ENCODE peak calls at places on chromosomes 5 and 9, in four cellular contexts. One of them, this sample, is unnamed.

GRCh38 chr9:34546834-34547827 is 24.3 kb upstream of the ENHO start:
- DNase-seq in OCI-LY7: peak
- DNase-seq in tibial nerve: peak
- DNase-seq in upper lobe of left lung: no peak
- DNase-seq in this sample: peak

GRCh38 chr9:6212722-6213375 is 2.8 kb upstream of the IL33 start:
- DNase-seq in OCI-LY7: no peak
- DNase-seq in tibial nerve: no peak
- DNase-seq in upper lobe of left lung: no peak
- DNase-seq in this sample: no peak

GRCh38 chr5:110769282-110769681 is 30.5 kb downstream of the SLC25A46 start:
- DNase-seq in OCI-LY7: no peak
- DNase-seq in tibial nerve: no peak
- DNase-seq in upper lobe of left lung: no peak
- DNase-seq in this sample: no peak

GRCh38 chr9:123360161-123361085 is 4.4 kb downstream of the CRB2 start:
- DNase-seq in OCI-LY7: peak
- DNase-seq in tibial nerve: no peak
- DNase-seq in upper lobe of left lung: peak
- DNase-seq in this sample: peak

GRCh38 chr5:174317261-174317894 is 271.9 kb downstream of the NSG2 start:
- DNase-seq in OCI-LY7: peak
- DNase-seq in tibial nerve: no peak
- DNase-seq in upper lobe of left lung: no peak
- DNase-seq in this sample: peak

GRCh38 chr5:59791602-59792001 is 101.9 kb downstream of the PDE4D start:
- DNase-seq in OCI-LY7: no peak
- DNase-seq in tibial nerve: no peak
- DNase-seq in upper lobe of left lung: no peak
- DNase-seq in this sample: no peak

GRCh38 chr5:65479527-65479926 is 2.2 kb downstream of the ADAMTS6 start:
- DNase-seq in OCI-LY7: no peak
- DNase-seq in tibial nerve: no peak
- DNase-seq in upper lobe of left lung: no peak
- DNase-seq in this sample: no peak

GRCh38 chr9:89759563-89759962 is 154.8 kb downstream of the GADD45G start:
- DNase-seq in OCI-LY7: no peak
- DNase-seq in tibial nerve: no peak
- DNase-seq in upper lobe of left lung: no peak
- DNase-seq in this sample: no peak

GRCh38 chr9:128635266-128636023 is 21.2 kb downstream of the DYNC2I2 start:
- DNase-seq in OCI-LY7: no peak
- DNase-seq in tibial nerve: peak
- DNase-seq in upper lobe of left lung: peak
- DNase-seq in this sample: no peak

GRCh38 chr5:157734466-157734865 is 3.2 kb downstream of the THG1L start:
- DNase-seq in OCI-LY7: no peak
- DNase-seq in tibial nerve: no peak
- DNase-seq in upper lobe of left lung: no peak
- DNase-seq in this sample: no peak

GRCh38 chr9:17588395-17588794 is 9.5 kb downstream of the SH3GL2 start:
- DNase-seq in OCI-LY7: no peak
- DNase-seq in tibial nerve: no peak
- DNase-seq in upper lobe of left lung: no peak
- DNase-seq in this sample: no peak

GRCh38 chr5:55413644-55414043 is 105.9 kb downstream of the MTREX start:
- DNase-seq in OCI-LY7: no peak
- DNase-seq in tibial nerve: no peak
- DNase-seq in upper lobe of left lung: no peak
- DNase-seq in this sample: peak

GRCh38 chr5:176530983-176531901 is 6.0 kb downstream of the RNF44 start:
- DNase-seq in OCI-LY7: peak
- DNase-seq in tibial nerve: no peak
- DNase-seq in upper lobe of left lung: no peak
- DNase-seq in this sample: no peak

GRCh38 chr5:170757182-170757601 is 26.3 kb upstream of the GABRP start:
- DNase-seq in OCI-LY7: no peak
- DNase-seq in tibial nerve: no peak
- DNase-seq in upper lobe of left lung: no peak
- DNase-seq in this sample: no peak

GRCh38 chr9:127557466-127557869 is 54.6 kb upstream of the STXBP1 start:
- DNase-seq in OCI-LY7: peak
- DNase-seq in tibial nerve: no peak
- DNase-seq in upper lobe of left lung: no peak
- DNase-seq in this sample: no peak

GRCh38 chr5:14778789-14779070 is 92.8 kb downstream of the ANKH start:
- DNase-seq in OCI-LY7: no peak
- DNase-seq in tibial nerve: no peak
- DNase-seq in upper lobe of left lung: no peak
- DNase-seq in this sample: no peak

GRCh38 chr9:89497978-89498844 is at the start of gene SEMA4D:
- DNase-seq in OCI-LY7: peak
- DNase-seq in tibial nerve: peak
- DNase-seq in upper lobe of left lung: peak
- DNase-seq in this sample: peak

GRCh38 chr9:98971168-98971914 is 27.6 kb downstream of the COL15A1 start:
- DNase-seq in OCI-LY7: no peak
- DNase-seq in tibial nerve: peak
- DNase-seq in upper lobe of left lung: no peak
- DNase-seq in this sample: no peak

GRCh38 chr9:74551266-74551665 is 54.1 kb downstream of the RORB start:
- DNase-seq in OCI-LY7: no peak
- DNase-seq in tibial nerve: no peak
- DNase-seq in upper lobe of left lung: no peak
- DNase-seq in this sample: no peak

GRCh38 chr9:131590449-131590848 is 45.1 kb downstream of the PRRT1B start:
- DNase-seq in OCI-LY7: no peak
- DNase-seq in tibial nerve: no peak
- DNase-seq in upper lobe of left lung: peak
- DNase-seq in this sample: no peak

GRCh38 chr5:1536298-1537165 is 12.8 kb upstream of the LPCAT1 start:
- DNase-seq in OCI-LY7: peak
- DNase-seq in tibial nerve: peak
- DNase-seq in upper lobe of left lung: no peak
- DNase-seq in this sample: peak

GRCh38 chr9:136007906-136008692 is 46.9 kb upstream of the UBAC1 start:
- DNase-seq in OCI-LY7: no peak
- DNase-seq in tibial nerve: no peak
- DNase-seq in upper lobe of left lung: peak
- DNase-seq in this sample: no peak

GRCh38 chr5:69078921-69079537 is 14.8 kb upstream of the SLC30A5 start:
- DNase-seq in OCI-LY7: no peak
- DNase-seq in tibial nerve: no peak
- DNase-seq in upper lobe of left lung: no peak
- DNase-seq in this sample: no peak

GRCh38 chr5:135037519-135038201 is 3.6 kb upstream of the PITX1 start:
- DNase-seq in OCI-LY7: no peak
- DNase-seq in tibial nerve: no peak
- DNase-seq in upper lobe of left lung: peak
- DNase-seq in this sample: no peak

GRCh38 chr5:154648706-154649105 is 106.5 kb upstream of the LARP1 start:
- DNase-seq in OCI-LY7: no peak
- DNase-seq in tibial nerve: no peak
- DNase-seq in upper lobe of left lung: peak
- DNase-seq in this sample: no peak

GRCh38 chr9:125631391-125632085 is 75.5 kb downstream of the MAPKAP1 start:
- DNase-seq in OCI-LY7: peak
- DNase-seq in tibial nerve: no peak
- DNase-seq in upper lobe of left lung: no peak
- DNase-seq in this sample: peak

DNA sequence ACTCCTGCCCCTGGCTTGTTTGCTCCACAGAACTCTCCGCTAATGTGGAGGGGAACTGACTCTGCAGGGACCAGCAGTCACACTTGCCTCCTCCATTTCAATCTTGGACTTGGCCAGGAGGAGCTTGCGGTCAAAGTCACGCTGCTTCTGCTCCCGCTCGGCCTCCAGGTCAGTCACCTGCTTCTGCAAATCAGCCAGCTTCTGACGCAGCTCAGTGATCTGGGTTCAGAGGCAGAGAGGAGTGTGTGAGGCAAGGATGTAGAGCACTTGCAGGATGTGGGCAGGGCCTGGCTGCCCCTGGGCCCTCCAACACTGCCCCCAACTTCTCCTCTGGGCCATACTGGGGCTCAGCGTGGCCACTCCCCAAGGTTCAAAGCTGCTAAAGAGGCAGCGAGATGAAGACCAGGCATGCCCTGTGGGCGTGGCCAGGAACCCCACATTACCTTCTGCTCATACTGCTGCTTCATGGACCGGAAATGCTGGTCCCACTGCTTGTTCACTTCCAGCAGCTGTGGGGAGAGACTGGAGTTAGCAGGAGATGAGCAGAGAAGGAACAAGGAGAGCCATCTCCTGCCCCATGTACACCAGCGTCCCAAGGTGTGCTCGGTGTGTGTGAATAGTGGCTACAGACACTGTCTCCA is 22.2 kb downstream of the GPX3 start:
- DNase-seq in OCI-LY7: no peak
- DNase-seq in tibial nerve: no peak
- DNase-seq in upper lobe of left lung: no peak
- DNase-seq in this sample: no peak
- H3K27ac ChIP-seq in OCI-LY7: no peak
- H3K27ac ChIP-seq in tibial nerve: no peak
- H3K27ac ChIP-seq in upper lobe of left lung: no peak
- H3K27ac ChIP-seq in this sample: no peak

DNA sequence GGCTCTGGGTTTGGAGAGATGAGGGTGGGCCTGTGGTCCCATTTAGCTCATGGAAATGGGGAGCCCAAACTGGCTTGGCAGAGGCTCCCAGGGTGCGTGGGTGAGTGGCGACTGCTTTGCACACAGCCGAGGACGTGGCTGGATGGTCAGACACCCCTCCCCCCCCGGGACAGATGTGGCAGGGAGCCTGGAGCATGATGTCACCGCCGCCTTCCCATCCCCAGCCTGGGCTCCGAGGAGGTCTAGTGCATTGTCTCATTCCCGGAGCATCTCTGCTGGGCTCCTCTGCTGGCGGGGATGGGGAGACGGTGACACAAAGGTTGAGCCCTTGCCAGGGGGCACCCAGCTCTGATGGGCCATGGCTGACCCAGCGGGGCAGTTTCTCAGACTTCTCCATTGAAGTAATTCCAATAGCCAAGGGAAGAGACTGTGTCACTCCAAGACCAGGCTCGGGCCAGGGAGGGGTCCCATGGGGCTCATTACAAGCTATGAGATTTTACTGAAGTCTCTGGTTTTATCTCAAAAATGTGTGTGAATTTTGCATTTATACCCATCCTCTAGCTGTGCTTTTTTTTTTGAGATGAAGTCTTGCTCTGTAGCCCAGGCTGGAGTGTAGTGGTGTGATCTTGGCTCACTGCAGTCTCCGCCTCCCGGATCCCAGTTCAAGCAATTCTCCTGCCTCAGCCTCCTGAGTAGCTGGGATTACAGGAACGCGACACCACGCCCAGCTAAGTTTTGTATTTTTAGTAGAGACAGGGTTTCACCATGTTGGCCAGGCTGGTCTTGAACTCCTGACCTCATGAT is 36.1 kb downstream of the HMCN2 start:
- DNase-seq in OCI-LY7: no peak
- DNase-seq in tibial nerve: peak
- DNase-seq in upper lobe of left lung: no peak
- DNase-seq in this sample: no peak
- H3K27ac ChIP-seq in OCI-LY7: no peak
- H3K27ac ChIP-seq in tibial nerve: no peak
- H3K27ac ChIP-seq in upper lobe of left lung: no peak
- H3K27ac ChIP-seq in this sample: no peak

GRCh38 chr5:22473865-22474264 is 379.3 kb downstream of the CDH12 start:
- DNase-seq in OCI-LY7: no peak
- DNase-seq in tibial nerve: no peak
- DNase-seq in upper lobe of left lung: no peak
- DNase-seq in this sample: no peak

GRCh38 chr5:22465177-22465576 is 388.0 kb downstream of the CDH12 start:
- DNase-seq in OCI-LY7: no peak
- DNase-seq in tibial nerve: no peak
- DNase-seq in upper lobe of left lung: no peak
- DNase-seq in this sample: no peak

GRCh38 chr5:22470408-22470807 is 382.7 kb downstream of the CDH12 start:
- DNase-seq in OCI-LY7: no peak
- DNase-seq in tibial nerve: no peak
- DNase-seq in upper lobe of left lung: no peak
- DNase-seq in this sample: no peak

GRCh38 chr5:22465616-22466015 is 387.5 kb downstream of the CDH12 start:
- DNase-seq in OCI-LY7: no peak
- DNase-seq in tibial nerve: no peak
- DNase-seq in upper lobe of left lung: no peak
- DNase-seq in this sample: no peak

GRCh38 chr5:22471154-22471553 is 382.0 kb downstream of the CDH12 start:
- DNase-seq in OCI-LY7: no peak
- DNase-seq in tibial nerve: no peak
- DNase-seq in upper lobe of left lung: no peak
- DNase-seq in this sample: no peak
- H3K27ac ChIP-seq in OCI-LY7: no peak
- H3K27ac ChIP-seq in tibial nerve: no peak
- H3K27ac ChIP-seq in upper lobe of left lung: no peak
- H3K27ac ChIP-seq in this sample: no peak

GRCh38 chr5:33855396-33855795 is 36.4 kb downstream of the ADAMTS12 start:
- DNase-seq in OCI-LY7: no peak
- DNase-seq in tibial nerve: no peak
- DNase-seq in upper lobe of left lung: no peak
- DNase-seq in this sample: no peak
- H3K27ac ChIP-seq in OCI-LY7: no peak
- H3K27ac ChIP-seq in tibial nerve: no peak
- H3K27ac ChIP-seq in upper lobe of left lung: no peak
- H3K27ac ChIP-seq in this sample: no peak

DNA sequence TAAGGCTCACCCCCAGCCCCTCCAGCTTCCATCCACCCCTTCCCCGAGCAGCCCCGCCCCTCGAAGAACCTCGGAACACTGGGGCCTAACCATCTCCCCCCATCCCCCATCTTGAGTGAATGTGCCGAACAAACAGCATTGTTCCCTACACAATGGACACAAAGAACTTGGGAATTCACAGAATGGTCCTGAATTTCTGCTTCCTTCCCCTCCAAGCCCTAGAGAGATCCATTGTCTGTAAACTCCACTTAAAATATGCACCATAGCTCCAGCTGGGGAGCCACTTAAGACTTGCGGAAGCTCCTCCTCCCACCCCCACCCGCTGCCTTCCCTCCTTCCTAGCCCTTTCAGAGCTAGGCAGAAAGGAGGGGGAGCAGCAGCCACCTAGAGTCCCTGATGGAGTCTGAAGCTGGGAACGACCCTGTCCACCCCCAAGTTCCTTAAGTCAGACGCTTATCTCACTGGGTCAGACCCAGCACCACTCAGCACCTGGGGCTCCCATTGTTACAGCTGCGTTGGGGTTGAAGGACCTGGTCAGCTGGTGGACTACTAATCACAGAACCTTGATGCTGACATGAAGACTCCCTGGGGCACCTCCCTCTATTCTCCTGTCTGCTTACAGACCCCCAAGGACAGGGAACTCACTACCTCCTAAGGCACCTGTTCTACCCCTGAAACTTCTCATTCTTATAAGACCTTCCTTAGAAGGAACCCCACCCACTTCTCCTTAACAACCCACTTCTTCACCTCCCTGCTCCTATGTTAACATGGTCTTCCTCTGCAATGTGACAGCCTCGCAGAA is 61.4 kb downstream of the PCDH1 start:
- DNase-seq in OCI-LY7: no peak
- DNase-seq in tibial nerve: no peak
- DNase-seq in upper lobe of left lung: no peak
- DNase-seq in this sample: no peak
- H3K27ac ChIP-seq in OCI-LY7: no peak
- H3K27ac ChIP-seq in tibial nerve: no peak
- H3K27ac ChIP-seq in upper lobe of left lung: peak
- H3K27ac ChIP-seq in this sample: no peak

GRCh38 chr9:83434254-83434653 is 103.9 kb downstream of the FRMD3 start:
- DNase-seq in OCI-LY7: no peak
- DNase-seq in tibial nerve: no peak
- DNase-seq in upper lobe of left lung: no peak
- DNase-seq in this sample: no peak
- H3K27ac ChIP-seq in OCI-LY7: no peak
- H3K27ac ChIP-seq in tibial nerve: peak
- H3K27ac ChIP-seq in upper lobe of left lung: no peak
- H3K27ac ChIP-seq in this sample: no peak